ENCODE peak calls at places on chromosome 2, in eight cellular contexts. Z is AG09309; M is stimulated activated CD4-positive, alpha-beta T cell treated with anti-CD3 and anti-CD28 coated beads, Interleukin-15, amount 100 ng/mL, for 1 hour; I is neuronal stem cell; B is RPMI8226; Q is caudate nucleus; C is cardiac muscle cell; Y is H4. V is an unnamed sample.

GRCh38 chr2:44799105-44799504 is 142.4 kb upstream of the SIX3 start:
- DNase-seq in Y (no peak), B (no peak), Z (no peak), I (no peak), M (no peak), C (no peak), Q (no peak), V (no peak)

GRCh38 chr2:73156539-73157124 is 43.9 kb upstream of the RAB11FIP5 start:
- DNase-seq in Y (no peak), B (peak; percentile 52), Z (no peak), Q (peak; percentile 71), I (peak; percentile 57), C (peak; percentile 73), M (no peak), V (peak; percentile 15)

GRCh38 chr2:224957540-224958465 is 84.5 kb downstream of the DOCK10 start:
- DNase-seq in Z (no peak), Y (no peak), B (no peak), I (no peak), C (no peak), M (no peak), Q (no peak), V (no peak)

GRCh38 chr2:101291973-101292372 is 16.5 kb downstream of the RNF149 start:
- DNase-seq in Z (no peak), M (no peak), Y (no peak), Q (no peak), I (no peak), B (no peak), C (no peak), V (no peak)

GRCh38 chr2:39313575-39313974 is 69.8 kb upstream of the CDKL4 start:
- DNase-seq in Y (peak; percentile 14), B (no peak), I (no peak), C (no peak), Z (peak; percentile 72), Q (no peak), M (no peak), V (no peak)

GRCh38 chr2:195535911-195536522 is 121.0 kb upstream of the SLC39A10 start:
- DNase-seq in C (no peak), Z (no peak), B (peak; percentile 48), I (no peak), Y (no peak), Q (no peak), M (peak; percentile 34), V (peak; percentile 49)

GRCh38 chr2:18473241-18473841 is 87.1 kb downstream of the RDH14 start:
- DNase-seq in I (no peak), Z (peak; percentile 61), C (no peak), Q (no peak), M (no peak), B (no peak), Y (peak; percentile 17), V (no peak)

GRCh38 chr2:143564419-143564818 is 435.2 kb downstream of the ARHGAP15 start:
- DNase-seq in Z (no peak), I (no peak), C (no peak), Q (no peak), Y (no peak), M (no peak), B (no peak), V (no peak)

GRCh38 chr2:175597286-175597685 is 404.8 kb downstream of the LNPK start:
- DNase-seq in I (no peak), B (no peak), M (no peak), Q (no peak), Z (no peak), C (no peak), Y (no peak), V (no peak)

GRCh38 chr2:3257166-3257565 is 120.5 kb downstream of the EIPR1 start:
- DNase-seq in I (no peak), Y (no peak), M (no peak), Q (peak; percentile 49), Z (no peak), C (no peak), B (no peak), V (no peak)

GRCh38 chr2:22999951-23000350 is 385.0 kb upstream of the KLHL29 start:
- DNase-seq in C (no peak), Z (no peak), Q (no peak), M (no peak), I (no peak), B (no peak), Y (no peak), V (no peak)

GRCh38 chr2:25835906-25836305 is 42.4 kb downstream of the ASXL2 start:
- DNase-seq in Y (no peak), B (no peak), Z (no peak), Q (no peak), M (no peak), C (no peak), I (no peak), V (no peak)

GRCh38 chr2:178943745-178944144 is 106.2 kb downstream of the CCDC141 start:
- DNase-seq in C (no peak), Z (no peak), B (no peak), Q (no peak), M (no peak), Y (no peak), I (no peak), V (no peak)

GRCh38 chr2:182650704-182651103 is 65.4 kb upstream of the DNAJC10 start:
- DNase-seq in C (peak; percentile 49), Q (no peak), I (peak; percentile 14), Z (peak; percentile 44), M (no peak), B (peak; percentile 33), Y (peak; percentile 73), V (no peak)

GRCh38 chr2:6917761-6918421 is 679 bp downstream of the RNF144A start:
- DNase-seq in M (no peak), I (peak; percentile 32), Y (no peak), B (no peak), C (no peak), Z (no peak), Q (no peak), V (no peak)

GRCh38 chr2:101596346-101596745 is 101.2 kb upstream of the MAP4K4 start:
- DNase-seq in Z (no peak), I (no peak), B (no peak), Q (no peak), C (no peak), M (no peak), Y (no peak), V (no peak)

GRCh38 chr2:74864728-74865722 is 31.1 kb downstream of the HK2 start:
- DNase-seq in Z (no peak), C (no peak), M (no peak), Y (peak; percentile 85), B (no peak), I (no peak), Q (no peak), V (no peak)

V was measured in effector memory CD4-positive, alpha-beta T cell.